ENCODE peak calls at places on chromosomes 4 and X, in five cellular contexts. M, Q, V, C and G are unnamed samples.

GRCh38 chr4:84477738-84478137 is 21.4 kb downstream of the NKX6-1 start:
- DNase-seq in V (no peak), M (no peak), C (no peak), Q (no peak), G (no peak)

GRCh38 chrX:80216086-80216485 is 201.5 kb downstream of the TBX22 start:
- DNase-seq in Q (no peak), V (no peak), C (peak), M (no peak), G (no peak)

GRCh38 chrX:129743835-129744234 is 5.1 kb downstream of the XPNPEP2 start:
- DNase-seq in C (no peak), V (no peak), M (no peak), Q (no peak), G (no peak)

GRCh38 chr4:76709454-76709853 is 188.5 kb downstream of the SOWAHB start:
- DNase-seq in M (peak), Q (peak), C (peak), V (no peak), G (no peak)

GRCh38 chr4:104493071-104493831 is 1.4 kb downstream of the CXXC4 start:
- DNase-seq in V (no peak), C (no peak), Q (no peak), M (no peak), G (no peak)

GRCh38 chrX:35380808-35381700 is 417.1 kb upstream of the MAGEB16 start:
- DNase-seq in C (peak), Q (no peak), M (no peak), V (peak), G (no peak)

GRCh38 chr4:186931519-186931918 is 207.9 kb upstream of the FAT1 start:
- DNase-seq in C (peak), Q (no peak), V (no peak), M (peak), G (no peak)

GRCh38 chrX:39898147-39898546 is 199.6 kb downstream of the BCOR start:
- DNase-seq in Q (no peak), V (no peak), C (no peak), M (no peak), G (no peak)

GRCh38 chrX:46251755-46252154 is 293.5 kb downstream of the ZNF674 start:
- DNase-seq in C (peak), Q (peak), V (no peak), M (peak), G (no peak)

GRCh38 chrX:107576841-107577240 is 51.5 kb upstream of the PRPS1 start:
- DNase-seq in C (no peak), Q (no peak), V (no peak), M (no peak), G (no peak)

GRCh38 chr4:101114936-101115372 is 232.4 kb downstream of the PPP3CA start:
- DNase-seq in V (no peak), C (no peak), M (peak), Q (peak), G (no peak)

GRCh38 chr4:71609159-71609558 is 174.7 kb downstream of the GC start:
- DNase-seq in V (no peak), M (no peak), C (peak), Q (no peak), G (no peak)